ENCODE peak calls at places on chromosome 9, in four cellular contexts. M is IMR-90; C is naive thymus-derived CD4-positive, alpha-beta T cell; R is upper lobe of right lung. L is an unnamed sample.

GRCh38 chr9:124068248-124068647 is 56.7 kb downstream of the LHX2 start:
- DNase-seq in M (no peak), C (no peak), R (no peak), L (no peak)

GRCh38 chr9:21506910-21507795 is 25.0 kb upstream of the IFNE start:
- DNase-seq in M (peak; percentile 91), C (no peak), R (no peak), L (no peak)

GRCh38 chr9:91017245-91017644 is 215.6 kb downstream of the SYK start:
- DNase-seq in M (no peak), C (no peak), R (no peak), L (no peak)

GRCh38 chr9:104412238-104412637 is 91.8 kb upstream of the OR13F1 start:
- DNase-seq in M (no peak), C (no peak), R (no peak), L (no peak)

GRCh38 chr9:19643875-19644274 is 145.0 kb downstream of the SLC24A2 start:
- DNase-seq in M (no peak), C (no peak), R (no peak), L (no peak)

GRCh38 chr9:11676821-11677220 is 1016.4 kb upstream of the TYRP1 start:
- DNase-seq in M (no peak), C (no peak), R (no peak), L (no peak)

GRCh38 chr9:7946458-7946857 is 146.9 kb upstream of the DMAC1 start:
- DNase-seq in M (no peak), C (no peak), R (no peak), L (no peak)

GRCh38 chr9:137077010-137077747 is at the start of gene UAP1L1:
- DNase-seq in M (peak; percentile 42), C (peak; percentile 39), R (peak; percentile 93), L (peak; percentile 53)

GRCh38 chr9:36798350-36799065 is 225.8 kb downstream of the MELK start:
- DNase-seq in M (no peak), C (no peak), R (no peak), L (no peak)

GRCh38 chr9:80796662-80797426 is 892.5 kb downstream of the TLE1 start:
- DNase-seq in M (no peak), C (no peak), R (no peak), L (no peak)

GRCh38 chr9:32672478-32672877 is 37.0 kb upstream of the TAF1L start:
- DNase-seq in M (peak; percentile 79), C (no peak), R (no peak), L (no peak)

GRCh38 chr9:8899541-8899940 is 1100.0 kb upstream of the DMAC1 start:
- DNase-seq in M (no peak), C (no peak), R (no peak), L (no peak)

GRCh38 chr9:134491856-134492255 is 149.7 kb upstream of the COL5A1 start:
- DNase-seq in M (no peak), C (no peak), R (peak; percentile 49), L (no peak)

GRCh38 chr9:134494273-134494815 is 147.3 kb upstream of the COL5A1 start:
- DNase-seq in M (no peak), C (no peak), R (peak; percentile 51), L (no peak)

GRCh38 chr9:134492281-134492691 is 149.3 kb upstream of the COL5A1 start:
- DNase-seq in M (peak; percentile 91), C (no peak), R (peak; percentile 72), L (no peak)

GRCh38 chr9:134493471-134494272 is 147.9 kb upstream of the COL5A1 start:
- DNase-seq in M (no peak), C (no peak), R (peak; percentile 19), L (no peak)

GRCh38 chr9:134492721-134493470 is 148.7 kb upstream of the COL5A1 start:
- DNase-seq in M (no peak), C (no peak), R (peak; percentile 61), L (no peak)
- H3K4me3 ChIP-seq in M (no peak overlapping the region), C (no peak overlapping the region), R (no peak overlapping the region), L (no peak overlapping the region)

GRCh38 chr9:109417054-109417453 is 81.1 kb downstream of the PTPN3 start:
- DNase-seq in M (peak; percentile 10), C (no peak), R (no peak), L (no peak)

GRCh38 chr9:109421034-109421700 is 76.9 kb downstream of the PTPN3 start:
- DNase-seq in M (no peak), C (no peak), R (no peak), L (no peak)

GRCh38 chr9:109419531-109419930 is 78.6 kb downstream of the PTPN3 start:
- DNase-seq in M (no peak), C (no peak), R (no peak), L (no peak)

GRCh38 chr9:109417585-109418544 is 80.2 kb downstream of the PTPN3 start:
- DNase-seq in M (no peak), C (no peak), R (no peak), L (no peak)

DNA sequence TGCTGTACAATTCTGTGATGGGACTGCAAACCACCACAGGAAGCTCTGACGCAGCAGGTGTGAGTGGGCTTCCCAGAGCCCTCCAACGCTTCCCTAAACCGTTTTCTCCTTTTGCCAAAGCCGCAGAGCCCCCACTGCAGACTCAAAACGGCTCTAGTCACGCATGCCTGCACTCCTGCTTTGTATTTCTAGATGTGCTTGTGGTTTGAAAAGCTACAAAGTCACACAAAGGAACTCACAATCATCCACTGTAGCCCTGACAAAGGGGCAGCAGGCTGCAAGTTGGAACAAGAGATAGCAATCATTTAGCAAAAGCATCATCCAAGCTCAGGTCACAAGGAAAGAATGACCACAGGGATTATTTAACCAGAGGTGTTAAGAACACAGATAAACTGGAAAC is 79.3 kb downstream of the PTPN3 start:
- DNase-seq in M (no peak), C (no peak), R (no peak), L (no peak)
- H3K4me1 ChIP-seq in M (no peaks in the 10 kb centered on the region), C (no peaks in the 10 kb centered on the region), R (peaks cover 3% of the 10 kb centered on the region), L (no peaks in the 10 kb centered on the region)

GRCh38 chr9:122398371-122398924 is 27.6 kb downstream of the PTGS1 start:
- DNase-seq in M (no peak), C (no peak), R (no peak), L (no peak)

GRCh38 chr9:122393284-122393983 is 22.6 kb downstream of the PTGS1 start:
- DNase-seq in M (no peak), C (no peak), R (no peak), L (no peak)

GRCh38 chr9:122396622-122397148 is 25.9 kb downstream of the PTGS1 start:
- DNase-seq in M (peak; percentile 29), C (no peak), R (no peak), L (no peak)

GRCh38 chr9:122394265-122395242 is 23.7 kb downstream of the PTGS1 start:
- DNase-seq in M (peak; percentile 95), C (no peak), R (no peak), L (no peak)

DNA sequence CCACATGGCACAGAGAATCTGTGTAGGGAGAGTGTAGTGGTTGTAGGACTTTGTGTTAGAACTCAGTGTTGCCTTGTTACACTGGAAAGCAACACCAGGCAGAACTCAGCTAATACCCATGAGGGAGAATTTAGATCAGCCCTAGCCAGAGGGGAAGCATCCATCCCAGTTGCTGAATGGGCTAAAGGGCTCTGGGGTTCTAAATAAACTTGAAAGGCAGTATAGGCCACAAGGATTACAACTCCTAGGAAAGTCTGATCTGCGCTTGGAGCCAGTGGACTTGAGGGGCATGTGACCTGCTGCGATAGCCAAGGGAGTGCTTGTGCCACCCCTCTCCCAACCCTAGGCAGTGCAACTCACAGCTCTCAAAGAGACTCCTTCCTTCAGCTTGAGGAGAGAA is 26.9 kb downstream of the PTGS1 start:
- DNase-seq in M (no peak), C (no peak), R (no peak), L (no peak)
- H3K4me3 ChIP-seq in M (no peak overlapping the region), C (no peak overlapping the region), R (no peak overlapping the region), L (no peak overlapping the region)

GRCh38 chr9:99822096-99822595 is 461 bp downstream of the NR4A3 start:
- DNase-seq in M (no peak), C (no peak), R (no peak), L (peak; percentile 40)
- H3K4me1 ChIP-seq in M (peaks cover 3% of the 10 kb centered on the region), C (peaks cover 50% of the 10 kb centered on the region), R (peaks cover 41% of the 10 kb centered on the region), L (peaks cover 50% of the 10 kb centered on the region)

GRCh38 chr9:69758981-69759477 is 782 bp downstream of the PTAR1 start:
- DNase-seq in M (no peak), C (no peak), R (no peak), L (no peak)

GRCh38 chr9:69755205-69755604 is 4.6 kb downstream of the PTAR1 start:
- DNase-seq in M (no peak), C (no peak), R (no peak), L (no peak)

GRCh38 chr9:69760278-69760610 is 433 bp upstream of the PTAR1 start:
- DNase-seq in M (no peak), C (no peak), R (no peak), L (no peak)

GRCh38 chr9:69759478-69760277 is at the start of gene PTAR1:
- DNase-seq in M (peak; percentile 86), C (peak; percentile 90), R (peak; percentile 96), L (peak; percentile 75)

GRCh38 chr9:69758001-69758730 is 1.6 kb downstream of the PTAR1 start:
- DNase-seq in M (peak; percentile 46), C (no peak), R (no peak), L (no peak)
- H3K4me3 ChIP-seq in M (peak overlapping the region; percentile 40), C (no peak overlapping the region), R (peak overlapping the region; percentile 80), L (no peak overlapping the region)

GRCh38 chr9:3553076-3553765 is 27.4 kb upstream of the RFX3 start:
- DNase-seq in M (no peak), C (no peak), R (no peak), L (no peak)
- H3K4me1 ChIP-seq in M (no peaks in the 10 kb centered on the region), C (no peaks in the 10 kb centered on the region), R (no peaks in the 10 kb centered on the region), L (no peaks in the 10 kb centered on the region)

L was measured in effector memory CD4-positive, alpha-beta T cell.